ENCODE peak calls at places on chromosomes 2 and 18, in six cellular contexts. X is A549, B is K562, C is HepG2, Q is GM12878, M is endothelial cell of umbilical vein. L is an unnamed sample.

GRCh38 chr2:19648583-19648982 is 253.2 kb downstream of the TTC32 start:
- DNase-seq in Q (no peak), C (no peak), X (peak), B (no peak), M (no peak), L (no peak)

GRCh38 chr2:232839680-232840079 is 30.4 kb upstream of the SNORC start:
- DNase-seq in Q (no peak), C (no peak), B (peak), X (no peak), M (peak), L (peak)

GRCh38 chr2:16150456-16151280 is 210.3 kb downstream of the MYCN start:
- DNase-seq in B (no peak), Q (no peak), C (no peak), X (no peak), M (no peak), L (no peak)

GRCh38 chr2:139478191-139478914 is 698.2 kb upstream of the NXPH2 start:
- DNase-seq in C (no peak), X (no peak), Q (no peak), M (no peak), B (no peak), L (no peak)

GRCh38 chr2:26576565-26577441 is 64.4 kb downstream of the CIB4 start:
- DNase-seq in C (no peak), B (no peak), M (no peak), X (no peak), Q (no peak), L (no peak)

GRCh38 chr2:232300894-232301387 is 77.6 kb upstream of the ALPP start:
- DNase-seq in C (peak), Q (no peak), X (peak), B (no peak), M (peak), L (no peak)

GRCh38 chr2:56286936-56287335 is 103.1 kb downstream of the CCDC85A start:
- DNase-seq in B (no peak), C (no peak), Q (no peak), X (no peak), M (no peak), L (no peak)

GRCh38 chr18:37844209-37844970 is 278.8 kb upstream of the CELF4 start:
- DNase-seq in M (no peak), Q (no peak), B (no peak), C (no peak), X (no peak), L (no peak)

GRCh38 chr2:100744589-100744988 is 75.3 kb upstream of the NPAS2 start:
- DNase-seq in M (no peak), C (peak), X (no peak), Q (no peak), B (no peak), L (no peak)

GRCh38 chr18:80105369-80106167 is 3.5 kb upstream of the ADNP2 start:
- DNase-seq in Q (peak), B (peak), M (no peak), X (no peak), C (no peak), L (peak)

GRCh38 chr2:222424281-222424728 is at the start of gene SGPP2:
- DNase-seq in B (no peak), C (no peak), M (no peak), X (no peak), Q (no peak), L (no peak)

GRCh38 chr2:217919781-217920351 is 82.9 kb downstream of the TNS1 start:
- DNase-seq in B (no peak), C (no peak), M (peak), Q (no peak), X (no peak), L (peak)

GRCh38 chr2:200944467-200945394 is 18.7 kb downstream of the ORC2 start:
- DNase-seq in X (peak), B (peak), Q (no peak), M (peak), C (peak), L (peak)

GRCh38 chr18:8253943-8254342 is 355.3 kb upstream of the RAB12 start:
- DNase-seq in C (no peak), Q (no peak), M (no peak), X (no peak), B (no peak), L (no peak)

GRCh38 chr2:38750011-38750792 is 959 bp downstream of the SRSF7 start:
- DNase-seq in X (no peak), M (peak), B (peak), Q (no peak), C (no peak), L (peak)

GRCh38 chr2:1744151-1744445 is 217 bp downstream of the PXDN start:
- DNase-seq in Q (no peak), X (no peak), B (no peak), C (no peak), M (peak), L (no peak)

GRCh38 chr2:26887142-26887541 is 39.2 kb downstream of the DPYSL5 start:
- DNase-seq in C (no peak), M (no peak), B (no peak), Q (no peak), X (no peak), L (peak)

GRCh38 chr2:164761737-164762460 is 79.7 kb downstream of the COBLL1 start:
- DNase-seq in C (no peak), X (no peak), Q (no peak), M (no peak), B (no peak), L (no peak)

GRCh38 chr2:106076941-106077340 is 117.2 kb downstream of the UXS1 start:
- DNase-seq in B (no peak), Q (no peak), M (no peak), C (no peak), X (no peak), L (no peak)

GRCh38 chr2:86019121-86019520 is 86.6 kb downstream of the POLR1A start:
- DNase-seq in X (no peak), M (no peak), C (no peak), B (no peak), Q (no peak), L (no peak)

GRCh38 chr18:499351-500229 is 911 bp downstream of the COLEC12 start:
- DNase-seq in X (no peak), C (peak), B (peak), M (peak), Q (no peak), L (peak)

GRCh38 chr2:177797808-177798207 is 274.8 kb downstream of the PDE11A start:
- DNase-seq in M (no peak), C (no peak), B (no peak), Q (no peak), X (no peak), L (no peak)

GRCh38 chr2:118086024-118086633 is 2.1 kb upstream of the INSIG2 start:
- DNase-seq in Q (no peak), M (no peak), B (no peak), C (peak), X (no peak), L (no peak)

GRCh38 chr2:218329027-218329825 is 27.4 kb upstream of the CATIP start:
- DNase-seq in B (no peak), M (no peak), C (no peak), X (no peak), Q (peak), L (peak)

GRCh38 chr2:134258684-134259408 is 5.0 kb downstream of the MGAT5 start:
- DNase-seq in B (no peak), M (no peak), Q (no peak), X (no peak), C (no peak), L (no peak)

GRCh38 chr18:39460136-39460535 is 1894.5 kb upstream of the CELF4 start:
- DNase-seq in Q (no peak), B (no peak), C (no peak), M (no peak), X (no peak), L (no peak)

GRCh38 chr18:54675076-54675475 is 84.0 kb downstream of the DYNAP start:
- DNase-seq in Q (no peak), X (no peak), B (no peak), C (no peak), M (no peak), L (no peak)

GRCh38 chr18:54684786-54685185 is 93.7 kb downstream of the DYNAP start:
- DNase-seq in C (no peak), B (peak), X (no peak), M (peak), Q (no peak), L (no peak)

GRCh38 chr18:54679318-54680149 is 88.5 kb downstream of the DYNAP start:
- DNase-seq in Q (peak), X (peak), M (peak), C (peak), B (peak), L (peak)
- TF ChIP-seq MYC in Q (no peak), X (no peak), M (no peak), C (no peak), B (no peak), L (no peak)

GRCh38 chr2:31428001-31428418 is 13.5 kb upstream of the XDH start:
- DNase-seq in C (peak), Q (no peak), B (peak), X (no peak), M (no peak), L (peak)
- TF ChIP-seq MYC in C (no peak), Q (no peak), B (no peak), X (no peak), M (no peak), L (no peak)

DNA sequence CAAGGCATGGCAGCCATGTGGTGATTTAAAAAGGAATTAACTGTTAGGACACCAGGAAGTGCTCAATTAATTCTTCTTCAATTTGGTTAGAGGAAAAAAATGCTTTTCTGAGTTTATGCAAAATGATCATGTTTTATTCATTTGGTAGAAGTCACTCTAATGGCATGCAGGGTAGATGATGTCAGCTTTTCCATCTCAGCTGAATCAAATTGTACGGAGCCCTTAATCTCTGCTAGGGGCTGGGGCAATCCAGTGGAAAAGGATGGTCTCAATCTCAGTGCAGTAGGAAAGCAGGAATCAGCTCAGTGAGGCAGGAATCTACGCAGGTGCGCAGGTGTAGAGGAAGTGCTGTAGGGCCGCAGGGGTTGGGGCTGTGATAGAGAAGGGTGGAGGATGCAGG is 244.0 kb downstream of the PRKCE start:
- DNase-seq in B (no peak), X (no peak), M (no peak), Q (no peak), C (no peak), L (no peak)
- TF ChIP-seq MYC in B (no peak), X (no peak), M (no peak), Q (no peak), C (no peak), L (no peak)

GRCh38 chr2:129821445-129821844 is 158.0 kb upstream of the RAB6C start:
- DNase-seq in M (no peak), C (no peak), X (no peak), Q (no peak), B (no peak), L (no peak)
- TF ChIP-seq MYC in M (no peak), C (no peak), X (no peak), Q (no peak), B (no peak), L (no peak)

DNA sequence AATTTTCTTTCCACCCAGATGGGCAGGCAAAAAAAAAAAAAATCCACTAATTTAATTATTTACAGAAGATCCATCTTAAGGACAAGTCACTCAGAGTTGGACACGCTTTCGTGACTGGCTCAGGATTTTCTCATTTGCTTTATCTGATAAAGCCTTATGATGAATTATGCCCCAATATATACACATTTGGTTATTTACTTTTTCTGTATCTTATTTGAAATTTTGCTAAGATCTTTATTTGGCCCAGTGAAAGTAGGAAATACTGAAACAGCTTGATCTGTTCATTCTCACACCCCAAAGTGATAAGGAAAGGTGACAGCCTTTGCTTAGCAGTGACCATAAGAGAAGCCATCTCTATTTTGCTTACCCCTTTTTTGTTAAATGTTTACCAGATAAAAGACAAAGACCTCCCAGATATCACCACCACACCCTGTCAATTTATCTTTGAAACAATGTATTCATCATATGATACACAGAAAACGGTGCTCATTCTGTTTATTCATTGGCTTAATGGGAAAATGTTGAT is 428.3 kb downstream of the PARD3B start:
- DNase-seq in B (no peak), X (no peak), C (no peak), M (no peak), Q (no peak), L (no peak)
- TF ChIP-seq MYC in B (no peak), X (no peak), C (no peak), M (no peak), Q (no peak), L (no peak)

GRCh38 chr2:130963058-130963848 is 126.5 kb downstream of the ARHGEF4 start:
- DNase-seq in Q (no peak), M (no peak), C (no peak), B (no peak), X (no peak), L (no peak)
- TF ChIP-seq MYC in Q (no peak), M (no peak), C (no peak), B (no peak), X (no peak), L (no peak)

DNA sequence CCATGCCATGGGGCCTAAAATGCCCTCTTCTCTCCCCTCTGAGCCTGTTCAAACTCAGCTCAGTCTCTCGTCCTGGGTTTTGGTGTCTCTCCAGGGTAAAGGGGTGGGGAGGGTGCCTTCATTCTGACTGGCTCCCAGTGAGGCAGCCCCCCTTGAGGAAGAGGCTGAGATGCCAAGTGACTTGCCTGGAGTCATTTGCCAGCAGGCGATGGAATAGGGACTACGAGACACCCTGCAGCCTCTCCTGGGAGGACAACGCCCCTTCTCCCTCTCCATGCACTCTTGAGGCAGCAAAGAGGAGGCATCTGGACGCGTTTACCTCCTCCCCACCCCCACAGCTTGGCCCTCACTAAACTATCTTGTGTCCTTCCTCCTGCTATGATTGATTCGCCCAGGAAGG is 765 bp upstream of the STON1 start:
- DNase-seq in Q (no peak), B (peak), X (no peak), C (no peak), M (no peak), L (no peak)
- TF ChIP-seq MYC in Q (no peak), B (no peak), X (no peak), C (no peak), M (no peak), L (no peak)

GRCh38 chr2:226831266-226831665 is 4.6 kb upstream of the RHBDD1 start:
- DNase-seq in M (no peak), C (no peak), B (no peak), Q (no peak), X (no peak), L (no peak)
- TF ChIP-seq MYC in M (no peak), C (no peak), B (no peak), Q (no peak), X (no peak), L (no peak)

GRCh38 chr2:590214-591175 is 86.7 kb downstream of the TMEM18 start:
- DNase-seq in B (no peak), X (no peak), M (no peak), C (no peak), Q (no peak), L (no peak)

GRCh38 chr2:587371-587960 is 89.7 kb downstream of the TMEM18 start:
- DNase-seq in X (no peak), B (no peak), M (no peak), C (no peak), Q (no peak), L (no peak)

GRCh38 chr2:588041-588645 is 89.1 kb downstream of the TMEM18 start:
- DNase-seq in C (no peak), M (no peak), X (no peak), Q (no peak), B (no peak), L (no peak)

GRCh38 chr2:586518-587370 is 90.5 kb downstream of the TMEM18 start:
- DNase-seq in B (no peak), M (no peak), C (peak), Q (no peak), X (no peak), L (no peak)

DNA sequence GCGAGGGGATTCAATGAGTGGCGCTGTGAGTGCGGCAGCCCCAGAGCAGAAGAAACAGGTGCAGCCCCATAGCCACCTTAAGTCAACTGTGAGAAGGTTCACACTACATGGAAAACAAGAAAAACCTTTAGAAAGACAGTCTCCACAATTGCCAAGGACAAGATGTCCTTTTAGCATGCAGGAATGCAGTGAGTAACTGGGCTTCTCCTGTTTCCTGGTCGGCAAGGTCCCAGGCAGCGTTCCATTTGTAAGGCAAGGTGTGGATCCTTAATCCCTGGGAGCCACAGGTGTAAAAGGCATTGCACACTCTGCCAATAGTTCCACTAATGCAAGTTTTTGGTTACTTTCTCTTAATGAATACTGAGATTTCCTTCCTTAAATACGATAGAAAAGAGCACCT is 87.7 kb downstream of the TMEM18 start:
- DNase-seq in M (no peak), X (no peak), C (no peak), Q (no peak), B (no peak), L (no peak)
- TF ChIP-seq MYC in M (no peak), X (no peak), C (no peak), Q (no peak), B (no peak), L (no peak)